ENCODE peak calls at places on chromosomes 2 and 18, in seven cellular contexts. O is Panc1; X is CD4-positive, alpha-beta T cell; K is naive thymus-derived CD4-positive, alpha-beta T cell; Y is ovary; G is CD4-positive, alpha-beta memory T cell; W is CD8-positive, alpha-beta T cell. V is an unnamed sample. For H3K9me3, the result is how much of the 10 kb centered on the place peaks cover.

GRCh38 chr2:231666171-231667095 is 41.9 kb upstream of the PTMA start:
- DNase-seq in O (peak), X (no peak), K (no peak), Y (peak), G (no peak), W (no peak), V (no peak)

GRCh38 chr18:72672364-72673151 is 128.4 kb upstream of the CBLN2 start:
- DNase-seq in O (no peak), X (no peak), K (peak), Y (no peak), G (no peak), W (no peak), V (no peak)

GRCh38 chr2:69316550-69316949 is 70.5 kb downstream of the GFPT1 start:
- DNase-seq in O (no peak), X (no peak), K (no peak), Y (no peak), G (no peak), W (no peak), V (no peak)

GRCh38 chr2:117639401-117639800 is 175.1 kb upstream of the DDX18 start:
- DNase-seq in O (no peak), X (no peak), K (no peak), Y (no peak), G (no peak), W (no peak), V (no peak)

GRCh38 chr2:85986121-85986520 is 97.3 kb upstream of the ST3GAL5 start:
- DNase-seq in O (no peak), X (no peak), K (no peak), Y (no peak), G (no peak), W (no peak), V (no peak)

GRCh38 chr2:96452054-96452453 is 53.1 kb downstream of the NEURL3 start:
- DNase-seq in O (no peak), X (no peak), K (no peak), Y (no peak), G (no peak), W (no peak), V (no peak)

GRCh38 chr2:105081006-105081701 is 43.3 kb downstream of the MRPS9 start:
- DNase-seq in O (no peak), X (no peak), K (no peak), Y (no peak), G (no peak), W (no peak), V (no peak)

GRCh38 chr2:206693399-206694137 is 24.6 kb downstream of the DYTN start:
- DNase-seq in O (peak), X (peak), K (peak), Y (no peak), G (no peak), W (peak), V (no peak)

GRCh38 chr2:202014328-202015034 is 19.2 kb upstream of the FZD7 start:
- DNase-seq in O (no peak), X (no peak), K (no peak), Y (no peak), G (no peak), W (no peak), V (no peak)

GRCh38 chr2:237279012-237279768 is 134.8 kb downstream of the COL6A3 start:
- DNase-seq in O (no peak), X (no peak), K (no peak), Y (peak), G (no peak), W (no peak), V (no peak)

GRCh38 chr2:25664531-25665307 is 8.7 kb downstream of the DTNB start:
- DNase-seq in O (peak), X (no peak), K (no peak), Y (peak), G (no peak), W (peak), V (no peak)

GRCh38 chr2:41434991-41435390 is 612.8 kb upstream of the PKDCC start:
- DNase-seq in O (no peak), X (no peak), K (no peak), Y (no peak), G (no peak), W (no peak), V (no peak)

GRCh38 chr2:96768083-96768561 is 7.4 kb downstream of the CNNM4 start:
- DNase-seq in O (no peak), X (no peak), K (no peak), Y (no peak), G (no peak), W (no peak), V (no peak)

GRCh38 chr2:171230176-171230575 is 69.5 kb upstream of the TLK1 start:
- DNase-seq in O (no peak), X (no peak), K (no peak), Y (no peak), G (no peak), W (no peak), V (no peak)

GRCh38 chr2:40218679-40219078 is 233.2 kb downstream of the SLC8A1 start:
- DNase-seq in O (no peak), X (no peak), K (no peak), Y (peak), G (no peak), W (no peak), V (no peak)

GRCh38 chr18:58247363-58247834 is 203.4 kb downstream of the NEDD4L start:
- DNase-seq in O (no peak), X (no peak), K (no peak), Y (peak), G (no peak), W (no peak), V (no peak)

GRCh38 chr2:66434679-66435548 is at the start of gene MEIS1:
- DNase-seq in O (peak), X (no peak), K (no peak), Y (peak), G (no peak), W (peak), V (peak)

GRCh38 chr2:109555346-109555900 is 58.3 kb downstream of the SEPTIN10 start:
- DNase-seq in O (no peak), X (no peak), K (no peak), Y (no peak), G (no peak), W (no peak), V (no peak)

GRCh38 chr2:32904711-32905110 is 42.0 kb upstream of the LTBP1 start:
- DNase-seq in O (no peak), X (no peak), K (no peak), Y (no peak), G (no peak), W (no peak), V (no peak)

GRCh38 chr18:4074647-4075046 is 380.5 kb downstream of the DLGAP1 start:
- DNase-seq in O (no peak), X (no peak), K (no peak), Y (no peak), G (no peak), W (no peak), V (no peak)

GRCh38 chr18:56139792-56140254 is 498.6 kb downstream of the TXNL1 start:
- DNase-seq in O (no peak), X (no peak), K (no peak), Y (peak), G (no peak), W (no peak), V (no peak)

GRCh38 chr2:145287686-145288085 is 767.8 kb upstream of the ZEB2 start:
- DNase-seq in O (no peak), X (no peak), K (no peak), Y (no peak), G (no peak), W (no peak), V (no peak)

GRCh38 chr2:96928277-96928781 is 58.1 kb downstream of the FAM178B start:
- DNase-seq in O (no peak), X (no peak), K (no peak), Y (no peak), G (no peak), W (no peak), V (no peak)

GRCh38 chr18:7084766-7085080 is 32.9 kb downstream of the LAMA1 start:
- DNase-seq in O (no peak), X (no peak), K (no peak), Y (no peak), G (no peak), W (no peak), V (no peak)

GRCh38 chr18:49581369-49581768 is 19.5 kb downstream of the LIPG start:
- DNase-seq in O (no peak), X (no peak), K (no peak), Y (no peak), G (no peak), W (no peak), V (no peak)

GRCh38 chr2:70906022-70906421 is 29.7 kb upstream of the ATP6V1B1 start:
- DNase-seq in O (no peak), X (no peak), K (no peak), Y (no peak), G (no peak), W (no peak), V (no peak)

GRCh38 chr2:64359892-64360657 is 93.9 kb upstream of the LGALSL start:
- DNase-seq in O (peak), X (no peak), K (no peak), Y (peak), G (no peak), W (no peak), V (peak)

GRCh38 chr2:45653125-45653524 is 1.6 kb downstream of the PRKCE start:
- DNase-seq in O (no peak), X (no peak), K (no peak), Y (no peak), G (no peak), W (no peak), V (no peak)

GRCh38 chr2:10654069-10654468 is 35.7 kb downstream of the NOL10 start:
- DNase-seq in O (peak), X (peak), K (no peak), Y (no peak), G (peak), W (peak), V (no peak)

GRCh38 chr2:239259603-239260298 is 141.1 kb downstream of the HDAC4 start:
- DNase-seq in O (no peak), X (no peak), K (peak), Y (peak), G (no peak), W (no peak), V (no peak)

GRCh38 chr18:50196261-50196660 is 1.3 kb upstream of the MYO5B start:
- DNase-seq in O (no peak), X (no peak), K (no peak), Y (no peak), G (no peak), W (no peak), V (no peak)

DNA sequence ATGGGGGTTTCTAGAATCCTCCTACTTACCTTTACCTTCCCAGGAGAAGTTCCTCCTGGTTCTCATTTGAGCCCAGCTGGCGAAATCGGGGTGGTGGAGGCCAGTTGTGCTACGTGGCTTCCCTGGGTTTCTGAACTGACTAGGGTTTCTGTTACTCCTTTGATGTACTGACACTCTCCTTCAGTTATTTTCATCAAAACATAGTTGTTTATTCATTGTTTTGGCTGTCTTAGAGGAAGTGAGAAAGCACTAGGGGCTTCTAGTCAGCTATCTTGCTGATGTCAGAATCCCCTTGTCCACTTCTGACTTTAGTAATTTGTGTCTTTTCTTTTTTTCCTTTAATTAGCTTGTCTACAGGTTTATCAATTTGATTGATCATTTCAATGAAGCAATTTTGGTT is 332.2 kb upstream of the TANK start:
- DNase-seq in O (no peak), X (no peak), K (no peak), Y (no peak), G (no peak), W (no peak), V (no peak)
- H3K9me3 ChIP-seq in O (under half), X (under half), K (under half), Y (under half), G (under half), W (under half), V (under half)

GRCh38 chr2:523698-524270 is 153.4 kb downstream of the TMEM18 start:
- DNase-seq in O (no peak), X (no peak), K (no peak), Y (no peak), G (no peak), W (no peak), V (no peak)
- H3K9me3 ChIP-seq in O (under half), X (under half), K (under half), Y (under half), G (under half), W (under half), V (under half)

GRCh38 chr2:83051538-83052192 is 1407.4 kb downstream of the SUCLG1 start:
- DNase-seq in O (no peak), X (no peak), K (no peak), Y (no peak), G (no peak), W (no peak), V (no peak)
- H3K9me3 ChIP-seq in O (under half), X (under half), K (under half), Y (under half), G (under half), W (under half), V (under half)

GRCh38 chr18:52813637-52814416 is 473.8 kb downstream of the DCC start:
- DNase-seq in O (no peak), X (no peak), K (no peak), Y (no peak), G (no peak), W (no peak), V (no peak)
- H3K9me3 ChIP-seq in O (under half), X (under half), K (under half), Y (under half), G (under half), W (under half), V (under half)

GRCh38 chr18:78801011-78801410 is 178.6 kb upstream of the SALL3 start:
- DNase-seq in O (no peak), X (no peak), K (no peak), Y (no peak), G (no peak), W (no peak), V (no peak)

GRCh38 chr18:78797499-78797898 is 182.1 kb upstream of the SALL3 start:
- DNase-seq in O (no peak), X (no peak), K (no peak), Y (no peak), G (no peak), W (no peak), V (no peak)

GRCh38 chr18:78796693-78797455 is 182.7 kb upstream of the SALL3 start:
- DNase-seq in O (no peak), X (no peak), K (no peak), Y (no peak), G (no peak), W (no peak), V (no peak)

GRCh38 chr18:78799382-78800089 is 180.1 kb upstream of the SALL3 start:
- DNase-seq in O (no peak), X (no peak), K (no peak), Y (no peak), G (no peak), W (no peak), V (no peak)

DNA sequence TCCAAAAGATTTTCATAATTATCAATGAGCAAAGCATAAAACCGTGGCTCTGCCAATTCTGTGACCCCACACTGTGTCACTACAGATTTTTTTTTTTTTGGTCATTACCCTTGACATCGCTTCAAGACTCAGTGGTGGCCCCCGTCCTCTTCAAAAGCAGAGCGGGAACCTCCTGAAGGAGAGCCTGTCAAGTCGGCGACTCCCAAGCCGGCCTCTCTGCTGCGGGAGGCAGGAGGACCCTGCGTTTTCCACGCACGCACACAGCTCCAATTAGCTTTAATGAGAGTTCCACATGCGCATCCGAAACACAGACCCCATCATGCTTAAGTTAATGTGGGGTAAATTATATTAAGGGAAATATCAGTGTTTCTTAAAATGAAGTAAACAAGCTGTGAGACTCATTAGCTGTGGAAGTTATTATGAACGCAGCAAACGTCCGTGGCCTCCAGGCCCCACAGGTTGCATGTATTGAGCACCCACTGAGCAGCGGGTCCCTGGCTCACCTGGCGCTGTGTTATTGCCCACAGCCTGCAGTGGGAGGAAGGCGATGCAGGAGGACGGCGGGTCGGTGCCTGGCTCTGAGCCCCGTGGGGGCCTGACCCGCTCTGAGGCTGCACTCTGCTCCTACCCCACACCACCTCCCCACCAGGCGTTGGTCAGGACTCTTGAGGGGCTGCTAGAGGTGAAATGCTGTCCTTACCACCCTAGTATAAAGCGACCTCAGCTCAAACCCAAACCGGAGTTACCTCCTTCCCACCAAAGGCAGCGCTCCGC is 181.0 kb upstream of the SALL3 start:
- DNase-seq in O (no peak), X (no peak), K (no peak), Y (no peak), G (no peak), W (no peak), V (no peak)
- H3K9me3 ChIP-seq in O (under half), X (under half), K (under half), Y (under half), G (under half), W (under half), V (under half)

DNA sequence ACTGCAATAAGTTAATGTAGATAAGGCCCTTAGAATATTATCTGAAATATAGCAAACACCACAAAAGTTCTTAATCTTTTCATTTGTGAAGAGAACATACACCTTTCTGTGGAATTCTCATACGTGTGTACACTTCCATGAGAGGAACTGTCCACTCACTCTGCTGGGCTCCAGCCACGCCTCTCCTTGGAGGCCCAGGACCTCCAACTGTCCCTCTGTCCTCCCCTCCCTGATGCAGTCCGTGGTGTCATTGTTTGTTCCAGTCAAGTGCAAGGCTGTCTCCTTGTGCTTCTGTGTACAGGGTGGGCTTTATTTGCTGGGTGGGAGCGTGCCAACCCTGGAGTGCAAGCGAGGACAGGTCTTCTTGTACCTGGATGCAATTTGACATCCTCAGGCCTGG is 8.7 kb downstream of the RAB12 start:
- DNase-seq in O (no peak), X (no peak), K (no peak), Y (no peak), G (no peak), W (no peak), V (no peak)
- H3K9me3 ChIP-seq in O (under half), X (under half), K (under half), Y (under half), G (under half), W (under half), V (under half)

GRCh38 chr18:40995529-40995928 is 959.5 kb upstream of the PIK3C3 start:
- DNase-seq in O (no peak), X (no peak), K (no peak), Y (no peak), G (no peak), W (no peak), V (no peak)
- H3K9me3 ChIP-seq in O (under half), X (under half), K (under half), Y (under half), G (under half), W (under half), V (under half)

DNA sequence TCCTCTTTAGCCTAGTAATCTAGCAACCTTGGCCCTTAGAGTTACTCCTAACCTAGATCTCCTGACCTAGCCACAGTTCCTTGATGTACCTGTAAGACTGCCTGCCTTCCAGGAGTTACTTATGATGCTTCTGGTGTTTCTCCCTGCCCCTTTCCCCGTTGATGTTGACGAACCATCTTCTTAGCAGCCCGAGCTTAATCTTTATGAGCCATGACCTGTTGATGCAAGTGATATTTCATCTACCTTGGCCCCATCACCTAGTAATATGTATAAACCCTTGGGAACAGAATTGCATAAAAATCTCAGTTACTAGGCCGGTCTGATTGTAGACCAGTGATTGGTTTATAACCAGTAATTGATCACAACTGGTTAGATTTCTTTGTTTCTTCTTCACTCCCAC is 2.7 kb downstream of the IMPACT start:
- DNase-seq in O (no peak), X (no peak), K (no peak), Y (no peak), G (no peak), W (no peak), V (no peak)
- H3K9me3 ChIP-seq in O (under half), X (under half), K (under half), Y (under half), G (under half), W (under half), V (under half)

V was measured in vagina.